ENCODE peak calls at places on chromosome 6, in five cellular contexts. K, M, B, Y and L are unnamed samples.

GRCh38 chr6:169902604-169903003 is 151.2 kb downstream of the ERMARD start:
- DNase-seq in K (no peak), M (no peak), B (no peak), Y (no peak), L (no peak)

GRCh38 chr6:44223471-44224153 is at the start of gene SLC29A1:
- DNase-seq in K (peak), M (peak), B (peak), Y (peak), L (peak)

GRCh38 chr6:501891-502601 is 110.5 kb downstream of the IRF4 start:
- DNase-seq in K (peak), M (no peak), B (no peak), Y (no peak), L (no peak)

GRCh38 chr6:144278659-144279314 is 6.3 kb upstream of the UTRN start:
- DNase-seq in K (no peak), M (no peak), B (no peak), Y (no peak), L (no peak)

GRCh38 chr6:63306446-63306845 is 13.3 kb downstream of the LGSN start:
- DNase-seq in K (no peak), M (no peak), B (no peak), Y (no peak), L (no peak)

GRCh38 chr6:2220154-2220553 is 25.3 kb downstream of the GMDS start:
- DNase-seq in K (no peak), M (no peak), B (no peak), Y (no peak), L (no peak)

GRCh38 chr6:113162739-113163138 is 694.4 kb upstream of the MARCKS start:
- DNase-seq in K (no peak), M (no peak), B (no peak), Y (no peak), L (no peak)

GRCh38 chr6:101380861-101381630 is 12.5 kb upstream of the GRIK2 start:
- DNase-seq in K (no peak), M (no peak), B (no peak), Y (no peak), L (no peak)

GRCh38 chr6:7541175-7542064 is at the start of gene DSP:
- DNase-seq in K (peak), M (peak), B (peak), Y (peak), L (peak)

GRCh38 chr6:74638467-74638866 is 567.4 kb downstream of the COL12A1 start:
- DNase-seq in K (no peak), M (no peak), B (no peak), Y (no peak), L (no peak)

GRCh38 chr6:96675617-96676016 is 112.7 kb downstream of the FHL5 start:
- DNase-seq in K (no peak), M (no peak), B (no peak), Y (no peak), L (no peak)

GRCh38 chr6:92114797-92115196 is 1304.6 kb downstream of the EPHA7 start:
- DNase-seq in K (no peak), M (no peak), B (no peak), Y (no peak), L (no peak)

GRCh38 chr6:144266091-144266649 is 19.0 kb upstream of the UTRN start:
- DNase-seq in K (peak), M (peak), B (peak), Y (peak), L (peak)

GRCh38 chr6:25973923-25974555 is 11.4 kb downstream of the TRIM38 start:
- DNase-seq in K (no peak), M (no peak), B (no peak), Y (no peak), L (no peak)

GRCh38 chr6:138403324-138403800 is 661 bp upstream of the HEBP2 start:
- DNase-seq in K (peak), M (peak), B (peak), Y (no peak), L (peak)

GRCh38 chr6:146312606-146313005 is 231.0 kb upstream of the RAB32 start:
- DNase-seq in K (no peak), M (no peak), B (no peak), Y (no peak), L (no peak)

GRCh38 chr6:11236351-11236750 is 3.9 kb upstream of the NEDD9 start:
- DNase-seq in K (peak), M (no peak), B (no peak), Y (peak), L (no peak)

GRCh38 chr6:166989427-166990034 is 9.7 kb upstream of the CEP43 start:
- DNase-seq in K (peak), M (no peak), B (no peak), Y (peak), L (no peak)

GRCh38 chr6:144006731-144007454 is 1.2 kb downstream of the PLAGL1 start:
- DNase-seq in K (peak), M (no peak), B (no peak), Y (peak), L (no peak)

GRCh38 chr6:72953901-72954494 is 271.3 kb downstream of the KHDC1L start:
- DNase-seq in K (peak), M (no peak), B (no peak), Y (no peak), L (no peak)

DNA sequence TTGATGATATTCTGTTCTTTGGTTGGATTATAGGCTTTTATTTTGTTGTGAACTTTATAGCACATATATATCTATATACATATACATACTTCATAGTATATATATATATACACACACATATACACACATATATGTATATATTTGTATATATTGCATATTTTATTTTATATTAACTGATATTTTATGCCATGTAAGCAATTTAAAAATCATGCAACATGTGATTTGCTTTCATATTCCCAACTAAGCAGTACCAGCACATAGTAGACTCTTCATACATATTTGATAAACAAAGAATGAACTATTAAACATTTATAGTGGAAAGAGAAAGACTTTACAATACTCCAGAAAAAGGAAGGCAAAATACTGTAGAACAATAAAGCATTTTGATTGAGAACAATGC is 679.2 kb downstream of the TENT5A start:
- DNase-seq in K (no peak), M (no peak), B (no peak), Y (no peak), L (no peak)
- H2BK12ac ChIP-seq in K (no peak), M (no peak), B (no peak), Y (no peak), L (no peak)

GRCh38 chr6:21733311-21733710 is 139.8 kb downstream of the SOX4 start:
- DNase-seq in K (no peak), M (no peak), B (no peak), Y (no peak), L (no peak)
- H2BK12ac ChIP-seq in K (no peak), M (no peak), B (no peak), Y (no peak), L (no peak)

GRCh38 chr6:39530201-39530759 is 194.9 kb downstream of the KIF6 start:
- DNase-seq in K (peak), M (no peak), B (no peak), Y (peak), L (no peak)
- H2BK12ac ChIP-seq in K (no peak), M (no peak), B (no peak), Y (peak), L (no peak)

GRCh38 chr6:34717466-34717865 is 20.9 kb upstream of the ILRUN start:
- DNase-seq in K (no peak), M (no peak), B (no peak), Y (peak), L (no peak)

GRCh38 chr6:34709386-34709785 is 12.8 kb upstream of the ILRUN start:
- DNase-seq in K (no peak), M (no peak), B (no peak), Y (no peak), L (no peak)

GRCh38 chr6:34718867-34719441 is 22.4 kb upstream of the ILRUN start:
- DNase-seq in K (no peak), M (no peak), B (no peak), Y (no peak), L (no peak)

DNA sequence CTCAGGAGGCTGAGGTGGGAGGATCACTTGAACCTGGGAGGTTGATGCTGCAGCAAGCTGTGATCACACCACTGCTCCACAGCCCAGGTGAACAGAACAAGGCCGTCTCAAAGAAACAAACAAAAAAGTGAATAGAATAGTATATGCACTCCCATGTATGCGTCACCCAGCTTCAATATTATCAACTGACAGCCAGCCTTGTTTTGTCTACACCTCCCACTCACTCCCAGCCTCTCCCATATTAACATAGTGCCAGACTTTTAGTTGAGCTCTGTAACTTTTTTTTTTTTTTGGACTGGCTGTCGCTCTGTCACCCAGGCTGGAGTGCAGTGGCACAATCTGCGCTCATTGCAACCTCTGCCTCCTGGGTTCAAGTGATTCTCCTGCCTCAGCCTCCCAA is 18.1 kb upstream of the ILRUN start:
- DNase-seq in K (no peak), M (no peak), B (no peak), Y (no peak), L (no peak)
- H2BK12ac ChIP-seq in K (no peak), M (no peak), B (no peak), Y (no peak), L (no peak)

GRCh38 chr6:104423691-104424090 is 436.0 kb downstream of the HACE1 start:
- DNase-seq in K (no peak), M (no peak), B (no peak), Y (no peak), L (no peak)
- H2BK12ac ChIP-seq in K (no peak), M (no peak), B (no peak), Y (no peak), L (no peak)

GRCh38 chr6:109002100-109002697 is 92.4 kb downstream of the SESN1 start:
- DNase-seq in K (peak), M (no peak), B (no peak), Y (no peak), L (no peak)

GRCh38 chr6:108999428-108999827 is 95.2 kb downstream of the SESN1 start:
- DNase-seq in K (no peak), M (no peak), B (no peak), Y (peak), L (no peak)

GRCh38 chr6:109001554-109001953 is 93.1 kb downstream of the SESN1 start:
- DNase-seq in K (no peak), M (no peak), B (no peak), Y (no peak), L (no peak)

GRCh38 chr6:108998460-108998859 is 96.2 kb downstream of the SESN1 start:
- DNase-seq in K (no peak), M (no peak), B (no peak), Y (no peak), L (no peak)

DNA sequence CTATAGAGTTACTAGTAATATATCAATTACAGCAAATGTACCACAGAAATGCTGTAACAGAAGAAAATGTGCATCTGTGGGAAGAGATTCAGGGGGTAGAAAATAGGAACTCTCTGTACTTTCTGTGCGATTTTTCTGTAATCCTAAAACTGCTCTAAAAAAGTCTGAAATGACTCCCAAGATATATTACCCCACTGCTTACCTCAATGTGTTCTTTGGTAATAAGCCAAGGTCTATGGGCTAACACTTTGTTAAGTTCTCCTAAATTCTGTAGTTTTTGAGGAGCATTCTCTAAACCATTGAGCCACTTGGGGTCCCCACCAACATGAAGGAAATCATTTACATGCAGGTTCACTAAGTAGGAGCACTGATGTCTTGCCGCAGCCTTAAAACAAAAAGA is 94.4 kb downstream of the SESN1 start:
- DNase-seq in K (no peak), M (no peak), B (no peak), Y (no peak), L (no peak)
- H2BK12ac ChIP-seq in K (no peak), M (no peak), B (no peak), Y (no peak), L (no peak)

GRCh38 chr6:104019075-104019474 is 840.6 kb downstream of the HACE1 start:
- DNase-seq in K (no peak), M (no peak), B (no peak), Y (no peak), L (no peak)
- H2BK12ac ChIP-seq in K (no peak), M (no peak), B (no peak), Y (no peak), L (no peak)

DNA sequence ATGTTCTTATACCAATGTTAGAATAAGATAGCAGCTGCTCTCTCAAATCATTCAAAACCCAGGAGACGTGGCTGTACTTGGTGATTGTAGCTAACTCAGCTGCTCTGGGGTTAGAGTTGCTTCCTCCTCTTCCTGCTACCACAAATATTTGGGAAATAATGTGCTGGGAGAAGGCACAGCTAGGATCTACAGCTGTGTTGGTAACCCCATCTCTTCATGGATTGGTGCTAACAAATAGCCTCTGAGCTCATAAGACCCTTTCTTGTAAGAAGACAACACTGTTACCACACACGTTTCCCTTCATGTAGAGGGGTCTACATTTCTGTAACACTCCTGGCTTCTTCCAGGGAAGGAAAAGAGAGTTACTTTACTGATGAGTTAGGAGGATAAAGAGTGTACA is 911.0 kb upstream of the CITED2 start:
- DNase-seq in K (peak), M (no peak), B (no peak), Y (no peak), L (no peak)
- H2BK12ac ChIP-seq in K (peak), M (no peak), B (no peak), Y (no peak), L (no peak)

DNA sequence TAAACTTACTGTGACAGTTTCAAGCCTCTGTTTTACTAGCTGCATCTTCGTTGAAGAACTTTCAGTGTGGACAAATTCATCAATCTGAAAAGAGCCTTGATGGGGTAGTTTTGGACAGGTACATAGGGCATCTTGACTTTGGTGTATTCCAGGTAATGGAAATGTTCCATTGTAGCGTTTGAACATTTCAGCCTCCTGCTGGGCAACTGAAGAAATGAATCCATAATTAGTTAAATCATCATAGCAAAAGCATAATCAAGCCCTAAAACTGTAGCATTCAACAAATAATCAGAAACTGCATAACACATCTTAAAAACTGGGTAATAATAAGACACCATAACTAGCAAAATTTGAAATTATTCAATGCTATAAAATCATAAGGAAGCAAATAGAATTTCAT is 86.2 kb downstream of the AHI1 start:
- DNase-seq in K (peak), M (no peak), B (no peak), Y (peak), L (no peak)
- H2BK12ac ChIP-seq in K (no peak), M (no peak), B (no peak), Y (no peak), L (no peak)

GRCh38 chr6:123055266-123055665 is 59.2 kb downstream of the CLVS2 start:
- DNase-seq in K (no peak), M (no peak), B (no peak), Y (no peak), L (no peak)

DNA sequence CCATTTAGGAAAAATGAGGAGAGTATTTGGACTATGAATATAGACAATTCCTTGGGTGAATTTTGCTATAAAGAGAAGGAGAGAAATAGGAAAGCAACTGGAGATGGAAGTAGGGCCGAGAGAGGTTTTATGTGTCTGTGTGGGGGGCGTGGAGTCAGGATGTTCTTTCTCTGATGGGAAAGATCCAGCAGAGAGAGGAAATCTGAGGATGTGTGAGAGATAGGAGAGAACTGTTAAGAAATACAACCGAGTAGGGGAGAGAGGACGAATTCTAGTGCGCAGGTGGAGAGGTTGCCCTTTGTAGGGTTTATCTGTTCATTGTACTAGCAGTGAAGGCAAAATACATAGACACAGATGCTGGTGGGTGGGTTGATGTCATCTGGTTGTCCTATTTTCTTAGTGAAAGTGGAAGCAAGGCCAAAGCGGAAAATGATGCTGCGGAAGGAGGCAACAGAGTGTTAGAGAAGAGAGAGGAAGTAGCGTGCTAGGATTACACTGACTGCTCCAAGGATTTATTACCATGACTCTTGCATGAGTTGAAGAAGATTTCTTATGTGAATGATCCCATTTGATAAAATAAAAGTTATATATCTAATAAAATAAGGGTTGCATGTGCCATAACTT is 57.7 kb downstream of the CLVS2 start:
- DNase-seq in K (no peak), M (no peak), B (no peak), Y (no peak), L (no peak)
- H2BK12ac ChIP-seq in K (no peak), M (no peak), B (no peak), Y (no peak), L (no peak)